ENCODE peak calls at places on chromosome 18, in six cellular contexts. X is astrocyte, R is AG04449, O is transverse colon, Y is BJ, F is MM.1S. U is an unnamed sample.

GRCh38 chr18:49858309-49859005 is 45.1 kb upstream of the ACAA2 start:
- DNase-seq in X (peak; percentile 36), R (no peak), O (peak; percentile 75), Y (no peak), F (peak; percentile 35), U (peak; percentile 81)

GRCh38 chr18:56869189-56869777 is 218.1 kb downstream of the WDR7 start:
- DNase-seq in X (peak; percentile 35), R (no peak), O (no peak), Y (peak; percentile 5), F (peak; percentile 73), U (peak; percentile 73)

GRCh38 chr18:46148810-46149209 is 44.6 kb downstream of the HAUS1 start:
- DNase-seq in X (peak; percentile 23), R (no peak), O (peak; percentile 25), Y (no peak), F (peak; percentile 60), U (peak; percentile 66)

GRCh38 chr18:23963443-23964185 is 50.9 kb upstream of the TTC39C start:
- DNase-seq in X (no peak), R (no peak), O (no peak), Y (no peak), F (no peak), U (peak; percentile 46)

GRCh38 chr18:24140697-24141096 is 1.8 kb downstream of the CABYR start:
- DNase-seq in X (no peak), R (no peak), O (no peak), Y (no peak), F (no peak), U (no peak)

GRCh38 chr18:73696171-73696570 is 451.5 kb downstream of the FBXO15 start:
- DNase-seq in X (no peak), R (no peak), O (no peak), Y (no peak), F (no peak), U (no peak)

GRCh38 chr18:8049147-8049546 is 482.0 kb downstream of the PTPRM start:
- DNase-seq in X (no peak), R (no peak), O (no peak), Y (no peak), F (no peak), U (peak; percentile 14)

GRCh38 chr18:69935319-69936190 is 12.1 kb downstream of the CD226 start:
- DNase-seq in X (peak; percentile 39), R (no peak), O (peak; percentile 51), Y (no peak), F (no peak), U (peak; percentile 49)

GRCh38 chr18:78984941-78985784 is 5.5 kb downstream of the SALL3 start:
- DNase-seq in X (no peak), R (no peak), O (no peak), Y (no peak), F (no peak), U (peak; percentile 51)

GRCh38 chr18:74652392-74652988 is 54.8 kb downstream of the ZNF407 start:
- DNase-seq in X (peak; percentile 18), R (no peak), O (no peak), Y (no peak), F (peak; percentile 50), U (peak; percentile 51)

GRCh38 chr18:55322176-55322735 is 265.7 kb downstream of the TCF4 start:
- DNase-seq in X (peak; percentile 93), R (peak; percentile 71), O (peak; percentile 75), Y (peak; percentile 74), F (peak; percentile 93), U (peak; percentile 82)

GRCh38 chr18:21820035-21820810 is 79.6 kb downstream of the MIB1 start:
- DNase-seq in X (peak; percentile 2), R (no peak), O (no peak), Y (no peak), F (no peak), U (peak; percentile 35)

GRCh38 chr18:9856097-9856496 is 29.7 kb upstream of the TXNDC2 start:
- DNase-seq in X (no peak), R (no peak), O (no peak), Y (no peak), F (no peak), U (no peak)

GRCh38 chr18:80105369-80106167 is 3.5 kb upstream of the ADNP2 start:
- DNase-seq in X (no peak), R (no peak), O (no peak), Y (no peak), F (no peak), U (peak; percentile 36)

GRCh38 chr18:37451239-37451825 is 114.3 kb downstream of the CELF4 start:
- DNase-seq in X (no peak), R (no peak), O (no peak), Y (no peak), F (no peak), U (no peak)

GRCh38 chr18:78979682-78980278 is at the start of gene SALL3:
- DNase-seq in X (no peak), R (no peak), O (no peak), Y (no peak), F (no peak), U (no peak)

GRCh38 chr18:40925071-40925541 is 1029.9 kb upstream of the PIK3C3 start:
- DNase-seq in X (no peak), R (no peak), O (no peak), Y (no peak), F (no peak), U (peak; percentile 1)

GRCh38 chr18:58756596-58757240 is 85.5 kb downstream of the MALT1 start:
- DNase-seq in X (no peak), R (no peak), O (no peak), Y (no peak), F (no peak), U (no peak)

GRCh38 chr18:78625895-78626294 is 353.7 kb upstream of the SALL3 start:
- DNase-seq in X (no peak), R (no peak), O (no peak), Y (no peak), F (no peak), U (no peak)

GRCh38 chr18:4631239-4631638 is 176.1 kb upstream of the DLGAP1 start:
- DNase-seq in X (no peak), R (no peak), O (no peak), Y (no peak), F (no peak), U (no peak)

GRCh38 chr18:48649231-48649630 is 110.4 kb downstream of the CTIF start:
- DNase-seq in X (no peak), R (no peak), O (no peak), Y (no peak), F (no peak), U (no peak)

GRCh38 chr18:2413352-2413751 is 158.0 kb downstream of the METTL4 start:
- DNase-seq in X (no peak), R (no peak), O (no peak), Y (no peak), F (no peak), U (no peak)

DNA sequence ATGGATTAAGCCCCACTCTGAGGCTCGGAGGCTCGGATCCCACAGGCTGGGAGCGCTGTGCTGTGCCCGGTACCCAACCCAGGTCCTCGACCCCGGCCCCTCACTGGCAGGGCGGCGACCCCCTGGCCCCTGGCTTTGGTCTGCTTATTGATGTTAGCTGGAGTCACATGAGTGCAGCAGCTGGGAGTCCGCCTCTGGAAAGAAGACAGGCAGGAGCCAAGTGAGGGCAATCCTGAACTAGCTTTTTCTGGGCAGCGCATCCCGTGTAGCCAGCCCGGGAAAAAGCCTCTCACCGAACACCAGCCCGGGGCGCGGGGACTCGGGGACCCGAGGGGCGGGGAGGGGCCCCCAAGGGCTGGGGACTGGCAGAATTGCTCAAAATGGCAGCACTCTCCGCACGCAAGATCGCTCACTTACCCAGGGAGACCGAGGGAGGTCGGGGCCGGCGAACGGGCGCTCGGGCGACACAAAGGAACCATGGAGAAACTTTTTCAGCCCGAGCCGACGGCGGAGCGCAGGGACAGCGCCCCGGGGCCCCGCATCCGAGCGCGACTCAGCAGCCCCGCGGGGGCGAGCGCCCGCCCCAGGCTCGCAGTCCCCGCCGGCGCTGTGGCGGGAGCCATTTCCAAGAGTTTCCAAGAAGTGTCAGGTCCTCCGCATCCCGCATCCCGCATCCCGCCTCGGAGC is 566 bp downstream of the TMEM200C start:
- DNase-seq in X (peak; percentile 2), R (no peak), O (no peak), Y (no peak), F (no peak), U (no peak)
- H3K4me3 ChIP-seq in X (peak overlapping the region; percentile 54), R (peak overlapping the region; percentile 44), O (peak overlapping the region; percentile 28), Y (no peak overlapping the region), F (peak overlapping the region; percentile 52), U (no peak overlapping the region)

DNA sequence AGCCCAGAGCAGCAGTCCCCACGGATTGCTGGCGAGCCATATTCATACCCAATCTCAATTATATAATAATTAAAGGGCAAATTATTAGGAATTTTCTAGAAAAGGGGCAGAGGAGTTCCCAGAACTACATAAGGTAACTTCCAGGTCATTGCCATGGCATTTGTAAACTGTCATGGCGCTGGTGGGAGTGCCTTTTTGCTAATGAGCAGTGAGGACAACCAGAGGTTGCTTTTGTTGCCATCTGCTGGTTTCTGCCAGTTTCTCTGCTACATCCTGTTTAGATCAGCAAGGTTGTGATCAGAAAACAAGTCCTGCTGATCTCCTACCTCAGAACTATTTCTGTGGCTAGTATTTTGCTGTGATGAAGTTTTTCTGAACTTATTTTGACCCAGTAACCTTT is 159.8 kb upstream of the PIEZO2 start:
- DNase-seq in X (no peak), R (no peak), O (no peak), Y (no peak), F (peak; percentile 57), U (no peak)
- TF ChIP-seq CTCF in X (peak; percentile 9), R (peak; percentile 28), O (no peak), Y (peak; percentile 31), F (peak; percentile 39), U (no peak)

DNA sequence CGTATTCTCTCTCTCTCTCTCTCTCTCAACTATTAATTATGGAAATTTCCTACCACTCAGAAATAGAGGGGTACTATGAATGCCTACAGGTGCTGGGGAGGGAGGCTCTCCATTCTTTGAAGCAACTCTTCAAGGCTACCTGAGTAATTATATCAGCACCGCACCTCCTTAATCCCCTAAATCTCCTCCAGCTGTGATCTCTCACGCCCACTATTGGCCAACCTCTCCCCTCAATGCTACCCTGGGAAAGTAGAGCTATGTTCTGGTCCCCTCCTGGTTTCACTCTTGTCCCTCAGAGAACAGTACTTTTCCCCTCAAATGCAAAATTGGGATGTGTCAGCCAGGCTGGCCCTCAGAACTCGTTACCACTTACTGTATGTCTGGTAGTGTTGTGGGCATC is 1.6 kb downstream of the MOCOS start:
- DNase-seq in X (no peak), R (no peak), O (no peak), Y (no peak), F (no peak), U (no peak)
- H3K4me3 ChIP-seq in X (no peak overlapping the region), R (no peak overlapping the region), O (no peak overlapping the region), Y (no peak overlapping the region), F (no peak overlapping the region), U (no peak overlapping the region)

GRCh38 chr18:71784777-71785176 is 759.4 kb downstream of the CBLN2 start:
- DNase-seq in X (no peak), R (no peak), O (no peak), Y (no peak), F (peak; percentile 40), U (peak; percentile 20)
- TF ChIP-seq CTCF in X (peak; percentile 44), R (no peak), O (peak; percentile 26), Y (no peak), F (peak; percentile 50), U (peak; percentile 28)